ENCODE peak calls at places on chromosomes 1 and 21, in five cellular contexts. O is left ventricle myocardium inferior, Z is GM13977, G is endothelial cell, I is IMR-90. N is an unnamed sample.

GRCh38 chr1:172497230-172497629 is 35.7 kb upstream of the SUCO start:
- DNase-seq in O (no peak), Z (no peak), G (peak), I (peak), N (no peak)

GRCh38 chr1:66624412-66625060 is 90.6 kb downstream of the SGIP1 start:
- DNase-seq in O (no peak), Z (no peak), G (no peak), I (peak), N (no peak)

GRCh38 chr1:238606896-238607295 is 716.2 kb upstream of the ZP4 start:
- DNase-seq in O (no peak), Z (no peak), G (no peak), I (peak), N (no peak)

GRCh38 chr1:7290971-7291970 is 479.8 kb upstream of the VAMP3 start:
- DNase-seq in O (peak), Z (no peak), G (no peak), I (peak), N (no peak)

GRCh38 chr1:150429805-150430204 is 57.4 kb upstream of the TARS2 start:
- DNase-seq in O (no peak), Z (peak), G (no peak), I (peak), N (peak)

GRCh38 chr1:206687251-206687914 is 2.7 kb downstream of the MAPKAPK2 start:
- DNase-seq in O (no peak), Z (no peak), G (no peak), I (no peak), N (no peak)

GRCh38 chr1:212132040-212132439 is 96.5 kb downstream of the DTL start:
- DNase-seq in O (no peak), Z (no peak), G (no peak), I (peak), N (no peak)

GRCh38 chr1:47997289-47998200 is at the start of gene TRABD2B:
- DNase-seq in O (peak), Z (peak), G (peak), I (peak), N (peak)

GRCh38 chr1:21775542-21775899 is 7.4 kb downstream of the USP48 start:
- DNase-seq in O (no peak), Z (no peak), G (no peak), I (no peak), N (no peak)

GRCh38 chr1:212652609-212653008 is 44.0 kb downstream of the ATF3 start:
- DNase-seq in O (no peak), Z (no peak), G (no peak), I (no peak), N (no peak)

GRCh38 chr1:32485554-32486255 is 20.8 kb downstream of the ZBTB8B start:
- DNase-seq in O (no peak), Z (no peak), G (no peak), I (peak), N (no peak)

GRCh38 chr1:89953929-89954328 is 41.0 kb upstream of the ZNF326 start:
- DNase-seq in O (no peak), Z (no peak), G (no peak), I (no peak), N (no peak)

GRCh38 chr1:89952021-89952995 is 42.6 kb upstream of the ZNF326 start:
- DNase-seq in O (no peak), Z (no peak), G (no peak), I (peak), N (no peak)

GRCh38 chr1:89954401-89954800 is 40.5 kb upstream of the ZNF326 start:
- DNase-seq in O (no peak), Z (no peak), G (no peak), I (no peak), N (no peak)

GRCh38 chr1:89955311-89955710 is 39.6 kb upstream of the ZNF326 start:
- DNase-seq in O (no peak), Z (no peak), G (no peak), I (no peak), N (no peak)

GRCh38 chr1:89953072-89953626 is 41.8 kb upstream of the ZNF326 start:
- DNase-seq in O (no peak), Z (no peak), G (peak), I (peak), N (peak)
- TF ChIP-seq CTCF in O (peak), Z (peak), G (no peak), I (peak), N (peak)

DNA sequence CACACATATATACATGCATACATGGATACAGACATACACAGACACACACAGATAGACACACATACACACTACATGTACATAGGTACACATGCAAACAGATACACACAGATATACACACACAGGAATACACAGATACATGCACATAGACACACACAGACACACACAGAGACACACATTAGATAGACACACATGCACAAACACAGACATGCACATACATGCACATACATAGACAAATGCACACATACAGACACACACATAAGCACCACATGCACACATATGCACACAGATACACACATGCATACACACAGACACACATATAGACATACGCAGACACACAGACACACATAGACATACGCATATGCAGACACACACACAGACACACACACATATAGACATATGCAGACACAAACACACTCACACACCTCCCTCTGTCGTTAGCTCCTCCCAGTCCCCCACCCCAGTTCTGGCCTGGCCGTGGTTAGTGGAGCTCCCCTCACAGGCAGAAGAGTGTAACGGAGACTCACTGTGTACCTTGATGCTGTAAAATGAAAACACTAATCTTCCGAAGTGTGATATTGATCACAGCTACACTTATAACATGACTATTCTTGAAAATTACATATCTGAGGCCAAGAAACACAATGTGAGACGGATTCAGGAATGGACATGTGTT is 7.6 kb downstream of the UBASH3A start:
- DNase-seq in O (no peak), Z (no peak), G (no peak), I (no peak), N (no peak)
- TF ChIP-seq CTCF in O (no peak), Z (peak), G (no peak), I (no peak), N (peak)

GRCh38 chr1:220370041-220370700 is 97.9 kb upstream of the RAB3GAP2 start:
- DNase-seq in O (no peak), Z (no peak), G (no peak), I (peak), N (no peak)

GRCh38 chr1:220369511-220369910 is 97.3 kb upstream of the RAB3GAP2 start:
- DNase-seq in O (no peak), Z (no peak), G (no peak), I (no peak), N (no peak)

GRCh38 chr1:220366269-220366668 is 94.0 kb upstream of the RAB3GAP2 start:
- DNase-seq in O (no peak), Z (no peak), G (no peak), I (no peak), N (no peak)

GRCh38 chr1:220367833-220368232 is 95.6 kb upstream of the RAB3GAP2 start:
- DNase-seq in O (no peak), Z (no peak), G (no peak), I (no peak), N (no peak)

GRCh38 chr1:220368352-220369265 is 96.4 kb upstream of the RAB3GAP2 start:
- DNase-seq in O (no peak), Z (peak), G (no peak), I (no peak), N (no peak)
- TF ChIP-seq CTCF in O (no peak), Z (no peak), G (no peak), I (no peak), N (no peak)

GRCh38 chr1:17046043-17046657 is 7.7 kb downstream of the SDHB start:
- DNase-seq in O (no peak), Z (peak), G (no peak), I (peak), N (peak)
- TF ChIP-seq CTCF in O (peak), Z (peak), G (peak), I (peak), N (no peak)

GRCh38 chr1:43779266-43779665 is 71.9 kb downstream of the ST3GAL3 start:
- DNase-seq in O (no peak), Z (no peak), G (no peak), I (no peak), N (no peak)
- TF ChIP-seq CTCF in O (no peak), Z (no peak), G (peak), I (no peak), N (no peak)

GRCh38 chr1:51768971-51769601 is 109.4 kb downstream of the NRDC start:
- DNase-seq in O (no peak), Z (peak), G (no peak), I (peak), N (peak)
- TF ChIP-seq CTCF in O (peak), Z (peak), G (peak), I (peak), N (peak)

DNA sequence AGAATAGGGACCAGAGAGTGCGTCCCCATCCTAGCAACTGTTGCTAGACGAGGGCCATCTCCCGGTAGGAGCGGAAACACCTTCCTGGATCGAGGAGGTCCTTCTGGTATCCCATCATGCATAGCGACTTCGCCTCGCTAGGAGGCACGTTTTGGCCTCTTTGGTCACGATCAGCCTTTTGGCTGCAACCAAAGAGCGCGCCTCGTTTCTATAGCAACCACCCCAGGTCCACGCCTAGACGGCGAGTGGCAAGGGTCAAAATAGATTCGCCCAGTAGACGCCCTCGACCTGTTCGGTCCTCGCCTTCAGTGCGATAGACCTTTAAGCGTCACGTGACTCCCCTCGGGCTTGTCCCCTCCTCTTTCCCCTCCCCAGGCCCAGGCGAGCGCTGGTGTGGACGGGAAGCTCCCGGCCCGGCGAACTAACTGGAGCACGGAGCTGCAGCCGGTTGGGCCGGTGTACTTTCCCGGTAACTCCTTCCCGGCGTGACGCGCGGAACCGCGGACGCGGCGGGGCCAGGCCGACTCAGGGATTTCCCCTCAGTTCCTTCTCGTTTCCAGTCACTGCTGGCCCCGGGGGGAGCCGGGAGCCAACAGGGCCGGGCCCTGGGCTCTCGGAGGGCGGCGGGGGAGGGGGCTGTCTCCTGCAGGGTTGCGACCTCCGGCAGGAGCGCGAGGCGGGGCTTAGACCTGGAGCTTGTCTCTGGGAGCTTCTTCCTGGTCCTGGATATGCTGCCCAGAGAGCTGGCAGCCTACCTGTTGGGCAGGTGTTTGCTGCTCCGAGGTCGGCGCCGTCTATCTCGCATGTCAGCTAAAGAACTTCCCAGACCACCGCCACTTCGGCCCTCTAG is at the start of gene DNAJC16:
- DNase-seq in O (peak), Z (peak), G (peak), I (peak), N (peak)
- TF ChIP-seq CTCF in O (peak), Z (peak), G (no peak), I (peak), N (peak)

GRCh38 chr1:188070848-188071247 is 1242.1 kb downstream of the PLA2G4A start:
- DNase-seq in O (no peak), Z (no peak), G (no peak), I (no peak), N (no peak)
- TF ChIP-seq CTCF in O (no peak), Z (no peak), G (no peak), I (no peak), N (no peak)

DNA sequence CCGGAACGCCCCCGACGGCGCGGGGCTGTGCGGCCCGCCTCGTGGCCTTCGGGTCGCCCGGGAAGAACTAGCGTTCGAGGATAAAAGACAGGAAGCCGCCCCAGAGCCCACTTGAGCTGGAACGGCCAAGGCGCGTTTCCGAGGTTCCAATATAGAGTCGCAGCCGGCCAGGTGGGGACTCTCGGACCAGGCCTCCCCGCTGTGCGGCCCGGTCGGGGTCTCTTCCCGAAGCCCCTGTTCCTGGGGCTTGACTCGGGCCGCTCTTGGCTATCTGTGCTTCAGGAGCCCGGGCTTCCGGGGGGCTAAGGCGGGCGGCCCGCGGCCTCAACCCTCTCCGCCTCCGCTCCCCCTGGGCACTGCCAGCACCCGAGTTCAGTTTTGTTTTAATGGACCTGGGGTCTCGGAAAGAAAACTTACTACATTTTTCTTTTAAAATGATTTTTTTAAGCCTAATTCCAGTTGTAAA is 158.8 kb downstream of the RUNX1 start:
- DNase-seq in O (no peak), Z (no peak), G (no peak), I (no peak), N (no peak)
- TF ChIP-seq CTCF in O (no peak), Z (no peak), G (peak), I (no peak), N (no peak)

GRCh38 chr1:44044071-44044801 is 13.0 kb upstream of the SLC6A9 start:
- DNase-seq in O (no peak), Z (no peak), G (no peak), I (no peak), N (no peak)

GRCh38 chr1:44038876-44039657 is 7.8 kb upstream of the SLC6A9 start:
- DNase-seq in O (no peak), Z (no peak), G (no peak), I (peak), N (no peak)

GRCh38 chr1:44040418-44040817 is 9.2 kb upstream of the SLC6A9 start:
- DNase-seq in O (no peak), Z (no peak), G (no peak), I (no peak), N (no peak)

GRCh38 chr1:44043176-44044070 is 12.2 kb upstream of the SLC6A9 start:
- DNase-seq in O (no peak), Z (no peak), G (no peak), I (no peak), N (no peak)

DNA sequence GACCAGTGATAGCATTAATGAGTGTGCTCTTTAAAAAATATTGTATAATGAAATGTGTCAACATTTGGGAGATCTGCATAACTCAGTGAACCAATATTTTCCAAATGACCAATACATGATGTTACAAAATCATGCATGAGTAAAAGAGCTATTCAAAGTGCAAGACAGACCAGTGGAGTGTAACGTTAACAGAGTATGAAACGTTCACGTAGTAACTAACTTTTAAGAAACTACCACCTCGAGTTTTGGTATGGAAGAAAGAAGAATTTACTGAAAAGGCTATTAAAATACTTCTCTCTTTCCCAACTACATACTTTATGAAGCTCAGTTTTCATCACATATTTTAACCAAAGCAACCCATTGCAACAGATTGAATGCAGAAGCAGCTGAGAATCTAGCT is 9.6 kb upstream of the SLC6A9 start:
- DNase-seq in O (no peak), Z (no peak), G (no peak), I (no peak), N (no peak)
- TF ChIP-seq CTCF in O (no peak), Z (no peak), G (no peak), I (no peak), N (no peak)